ENCODE peak calls at places on chromosomes 16 and 17, in eight cellular contexts. P is AG10803, T is GM06990, R is left ventricle myocardium inferior, Q is adrenal gland, Z is spleen, H is transverse colon, O is glutamatergic neuron. V is an unnamed sample.

GRCh38 chr16:61936522-61936921 is 99.7 kb downstream of the CDH8 start:
- DNase-seq in P (no peak), T (no peak), R (no peak), Q (no peak), Z (no peak), H (no peak), O (peak; percentile 39), V (no peak)

GRCh38 chr17:10772425-10773380 is 31.2 kb downstream of the TMEM238L start:
- DNase-seq in P (no peak), T (no peak), R (no peak), Q (no peak), Z (no peak), H (peak; percentile 87), O (peak; percentile 73), V (no peak)

GRCh38 chr16:69566437-69567030 is 768 bp downstream of the NFAT5 start:
- DNase-seq in P (peak; percentile 72), T (peak; percentile 76), R (peak; percentile 64), Q (peak; percentile 69), Z (peak; percentile 90), H (peak; percentile 60), O (no peak), V (no peak)

GRCh38 chr17:13365331-13365730 is 236.4 kb downstream of the HS3ST3A1 start:
- DNase-seq in P (peak; percentile 60), T (no peak), R (no peak), Q (no peak), Z (no peak), H (no peak), O (no peak), V (no peak)

GRCh38 chr16:87369796-87370719 is 13.5 kb downstream of the FBXO31 start:
- DNase-seq in P (no peak), T (no peak), R (peak; percentile 50), Q (no peak), Z (peak; percentile 67), H (no peak), O (no peak), V (no peak)

GRCh38 chr16:8905168-8905762 is 23.1 kb downstream of the LITAFD start:
- DNase-seq in P (peak; percentile 42), T (no peak), R (no peak), Q (no peak), Z (no peak), H (no peak), O (no peak), V (no peak)

GRCh38 chr17:7748098-7748775 is 30.7 kb downstream of the DNAH2 start:
- DNase-seq in P (peak; percentile 48), T (no peak), R (no peak), Q (no peak), Z (no peak), H (no peak), O (no peak), V (no peak)

GRCh38 chr16:65521685-65522338 is 399.9 kb upstream of the CDH11 start:
- DNase-seq in P (no peak), T (no peak), R (no peak), Q (no peak), Z (no peak), H (no peak), O (no peak), V (no peak)

GRCh38 chr17:27653572-27653971 is 22.6 kb downstream of the LGALS9 start:
- DNase-seq in P (no peak), T (no peak), R (no peak), Q (no peak), Z (no peak), H (no peak), O (no peak), V (no peak)

GRCh38 chr16:80824623-80825364 is 20.4 kb upstream of the CDYL2 start:
- DNase-seq in P (peak; percentile 71), T (no peak), R (no peak), Q (peak; percentile 36), Z (no peak), H (peak; percentile 24), O (peak; percentile 22), V (no peak)

GRCh38 chr16:19179890-19180490 is 11.9 kb downstream of the SYT17 start:
- DNase-seq in P (peak; percentile 48), T (peak; percentile 36), R (peak; percentile 64), Q (peak; percentile 53), Z (peak; percentile 83), H (peak; percentile 78), O (peak; percentile 77), V (peak; percentile 29)

GRCh38 chr17:14121952-14122351 is 52.6 kb downstream of the COX10 start:
- DNase-seq in P (no peak), T (no peak), R (no peak), Q (no peak), Z (no peak), H (no peak), O (no peak), V (no peak)

GRCh38 chr16:3609895-3610697 is 1.3 kb downstream of the SLX4 start:
- DNase-seq in P (no peak), T (no peak), R (no peak), Q (no peak), Z (no peak), H (no peak), O (no peak), V (no peak)

GRCh38 chr16:4362476-4363250 is 9.0 kb upstream of the VASN start:
- DNase-seq in P (no peak), T (no peak), R (no peak), Q (no peak), Z (peak; percentile 60), H (no peak), O (no peak), V (no peak)

GRCh38 chr17:72176902-72177660 is 56.3 kb downstream of the SOX9 start:
- DNase-seq in P (peak; percentile 12), T (no peak), R (no peak), Q (no peak), Z (no peak), H (peak; percentile 38), O (no peak), V (no peak)

DNA sequence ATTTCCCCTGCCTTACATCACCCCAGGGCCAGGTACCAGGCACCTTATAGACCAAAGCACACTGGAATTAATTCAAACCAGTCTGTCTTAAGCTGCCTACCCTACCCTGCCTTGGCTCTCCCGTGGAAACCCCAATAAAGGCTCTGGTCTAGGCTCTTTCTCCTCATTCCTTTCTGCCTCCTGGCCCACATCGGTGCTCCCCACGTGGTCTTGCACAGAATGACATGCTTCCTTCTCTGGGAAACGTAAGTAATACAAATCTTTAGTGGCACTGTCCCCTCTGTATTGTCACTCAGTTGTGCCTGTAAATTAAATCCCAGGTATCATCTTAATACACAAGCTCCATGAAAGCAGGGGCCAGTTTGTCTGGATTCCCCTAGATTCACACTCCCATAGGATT is 16.6 kb downstream of the KRT25 start:
- DNase-seq in P (no peak), T (no peak), R (no peak), Q (no peak), Z (no peak), H (no peak), O (no peak), V (no peak)
- TF ChIP-seq CTCF in P (no peak), T (no peak), R (no peak), Q (no peak), Z (no peak), H (no peak), O (no peak), V (no peak)

DNA sequence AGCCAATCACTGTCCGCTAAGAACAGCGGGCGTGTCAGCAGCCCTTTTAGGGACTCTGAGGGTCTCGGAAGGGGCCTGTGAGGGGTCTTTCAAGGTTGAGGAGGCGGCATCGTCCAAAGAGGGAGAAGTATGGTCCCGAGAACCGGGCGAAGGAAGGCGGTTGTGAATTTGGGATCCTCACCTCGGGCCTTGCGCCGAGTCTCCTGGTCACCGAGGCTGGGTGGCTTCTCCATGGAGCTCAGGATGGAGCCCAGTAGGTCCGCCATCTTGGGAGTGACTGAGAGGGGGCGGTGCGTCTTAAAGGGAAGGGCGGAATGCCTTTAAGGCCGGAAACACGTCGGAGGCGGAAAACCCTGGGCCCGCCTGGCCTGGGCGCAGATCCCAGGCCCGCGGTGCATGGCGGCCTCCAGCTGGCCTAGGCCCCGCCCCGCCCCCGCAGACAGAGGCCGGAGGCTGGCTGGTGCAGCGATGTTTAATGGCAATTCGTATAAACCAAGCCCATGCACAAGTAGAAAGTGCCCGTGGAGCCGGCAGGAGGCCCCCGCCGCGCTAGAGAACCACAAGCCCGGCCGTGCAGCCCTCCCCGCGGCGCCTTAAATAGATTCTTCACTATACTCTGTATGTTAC is at the start of gene SPAG7:
- DNase-seq in P (peak; percentile 98), T (peak; percentile 98), R (peak; percentile 94), Q (peak; percentile 97), Z (peak; percentile 99), H (peak; percentile 96), O (peak; percentile 94), V (peak; percentile 96)
- TF ChIP-seq CTCF in P (peak; percentile 8), T (no peak), R (no peak), Q (no peak), Z (no peak), H (peak; percentile 27), O (no peak), V (no peak)

DNA sequence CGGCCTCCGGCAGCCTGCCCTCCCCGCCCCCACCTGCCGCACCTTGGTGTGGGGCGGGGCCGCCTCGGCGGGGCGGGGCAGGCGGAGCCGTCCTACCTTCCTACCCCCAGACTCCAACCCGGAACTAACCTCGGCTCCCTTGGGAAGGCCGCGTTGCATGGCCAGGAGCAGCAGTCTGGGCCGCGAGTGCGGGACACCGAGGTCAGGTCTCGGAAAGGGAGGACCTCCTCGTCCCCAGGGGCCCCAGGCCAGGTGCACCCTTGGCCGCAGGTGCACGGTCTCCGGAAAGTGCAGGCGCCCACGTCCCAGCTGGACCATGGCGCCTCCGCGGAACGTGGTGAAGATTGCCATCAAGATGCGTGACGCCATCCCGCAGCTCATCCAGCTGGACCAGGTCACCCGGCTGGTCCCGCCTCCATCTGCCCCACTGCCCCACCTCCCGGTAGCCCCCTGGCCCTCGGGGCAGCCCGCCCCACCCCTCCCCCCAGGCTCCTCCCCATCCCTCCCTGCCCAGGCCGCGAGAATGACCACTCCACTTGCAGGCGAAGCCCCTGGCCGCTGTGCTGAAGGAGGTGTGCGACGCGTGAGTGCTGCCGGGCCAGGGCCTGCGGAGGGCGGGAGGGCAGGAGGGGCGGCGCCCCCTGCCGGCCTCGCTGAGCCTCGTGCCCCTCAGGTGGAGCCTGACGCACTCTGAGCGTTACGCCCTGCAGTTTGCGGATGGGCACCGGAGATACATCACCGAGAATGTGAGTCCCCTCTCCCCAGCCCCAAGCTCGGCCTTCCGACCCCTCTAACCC is at the start of gene ELMO3:
- DNase-seq in P (no peak), T (no peak), R (no peak), Q (no peak), Z (no peak), H (peak; percentile 88), O (peak; percentile 68), V (no peak)
- TF ChIP-seq CTCF in P (peak; percentile 42), T (no peak), R (peak; percentile 26), Q (no peak), Z (no peak), H (peak; percentile 69), O (peak; percentile 73), V (no peak)

DNA sequence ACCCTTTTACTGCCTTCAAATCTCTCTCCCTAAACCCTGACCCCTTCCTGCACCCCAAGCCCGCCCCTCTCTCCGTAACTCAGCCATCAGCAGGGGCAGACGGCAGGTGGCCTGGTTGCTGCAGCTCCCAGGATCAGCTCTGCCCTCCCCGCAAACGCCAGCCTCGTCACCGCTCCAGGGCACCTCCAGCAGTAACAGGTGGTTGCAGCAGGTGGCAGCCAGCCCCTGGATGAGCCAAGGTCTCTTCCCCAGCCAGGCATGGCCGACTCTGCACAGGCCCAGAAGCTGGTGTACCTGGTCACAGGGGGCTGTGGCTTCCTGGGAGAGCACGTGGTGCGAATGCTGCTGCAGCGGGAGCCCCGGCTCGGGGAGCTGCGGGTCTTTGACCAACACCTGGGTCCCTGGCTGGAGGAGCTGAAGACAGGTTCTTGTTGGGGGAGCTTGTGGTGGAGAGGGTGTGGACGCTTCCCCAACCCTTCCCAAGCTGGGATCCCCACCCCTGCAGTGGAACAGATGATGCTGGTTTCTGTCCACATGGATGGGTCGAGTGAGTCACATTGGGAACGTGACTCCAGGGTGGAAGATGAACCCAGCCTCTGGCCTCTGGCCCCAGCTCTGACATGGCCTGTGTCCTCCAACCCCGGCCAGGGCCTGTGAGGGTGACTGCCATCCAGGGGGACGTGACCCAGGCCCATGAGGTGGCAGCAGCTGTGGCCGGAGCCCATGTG is 558 bp downstream of the HSD3B7 start:
- DNase-seq in P (peak; percentile 50), T (no peak), R (no peak), Q (peak; percentile 54), Z (no peak), H (peak; percentile 82), O (peak; percentile 52), V (no peak)
- TF ChIP-seq CTCF in P (no peak), T (no peak), R (no peak), Q (no peak), Z (no peak), H (no peak), O (no peak), V (no peak)